ENCODE peak calls at places on chromosomes 12 and 14, in eight cellular contexts. B is type B pancreatic cell, V is K562, K is kidney, P is GM06990, E is amygdala, F is activated T-cell treated with anti-CD3 and anti-CD28 coated beads for 24 hours, Y is iPS-NIHi11. H is an unnamed sample.

GRCh38 chr12:17928708-17929366 is 161.2 kb downstream of the RERGL start:
- DNase-seq in K (no peak), B (no peak), V (no peak), E (no peak), Y (no peak), F (no peak), P (no peak), H (no peak)

GRCh38 chr12:19085090-19085489 is 44.4 kb upstream of the PLEKHA5 start:
- DNase-seq in P (no peak), V (no peak), F (no peak), K (no peak), E (no peak), B (no peak), Y (no peak), H (no peak)

GRCh38 chr14:101008631-101009336 is 105.3 kb upstream of the RTL1 start:
- DNase-seq in E (no peak), P (no peak), Y (no peak), F (no peak), K (peak; percentile 29), V (no peak), B (peak; percentile 51), H (no peak)

GRCh38 chr14:48598458-48598857 is 923.1 kb upstream of the MDGA2 start:
- DNase-seq in K (no peak), P (no peak), V (no peak), Y (no peak), E (no peak), B (no peak), F (no peak), H (no peak)

GRCh38 chr14:52044791-52045522 is 23.9 kb downstream of the NID2 start:
- DNase-seq in E (no peak), Y (no peak), F (no peak), K (no peak), P (no peak), V (no peak), B (no peak), H (no peak)

GRCh38 chr12:45235087-45236025 is 19.5 kb downstream of the ANO6 start:
- DNase-seq in V (peak; percentile 18), E (no peak), K (no peak), Y (peak; percentile 63), P (no peak), B (no peak), F (no peak), H (no peak)

GRCh38 chr12:3964404-3964803 is 91.2 kb upstream of the PARP11 start:
- DNase-seq in E (no peak), V (peak; percentile 39), F (no peak), P (no peak), K (no peak), Y (peak; percentile 78), B (no peak), H (no peak)

GRCh38 chr12:104669851-104670337 is 213.1 kb downstream of the CHST11 start:
- DNase-seq in Y (no peak), V (no peak), E (no peak), F (no peak), K (no peak), B (no peak), P (peak; percentile 76), H (no peak)

GRCh38 chr12:24948816-24949722 is at the start of gene BCAT1:
- DNase-seq in V (peak; percentile 92), F (no peak), K (peak; percentile 88), E (peak; percentile 9), P (peak; percentile 84), B (peak; percentile 84), Y (peak; percentile 68), H (peak; percentile 42)

GRCh38 chr12:109098142-109098652 is 800 bp downstream of the UNG start:
- DNase-seq in V (no peak), Y (peak; percentile 77), P (no peak), B (no peak), E (no peak), F (no peak), K (peak; percentile 93), H (peak; percentile 90)

GRCh38 chr12:6347367-6348338 is 5.8 kb upstream of the TNFRSF1A start:
- DNase-seq in F (no peak), E (no peak), K (peak; percentile 88), V (no peak), B (no peak), Y (no peak), P (no peak), H (no peak)